ENCODE peak calls at places on chromosomes 4 and X, in five cellular contexts. E is H1, V is GM23248, Y is left lung, P is tibial artery. K is an unnamed sample.

GRCh38 chrX:38882894-38883620 is 81.8 kb downstream of the MID1IP1 start:
- DNase-seq in V (peak), E (no peak), Y (peak), P (no peak), K (no peak)

GRCh38 chr4:176883681-176884418 is 91.1 kb upstream of the VEGFC start:
- DNase-seq in V (peak), Y (no peak), E (no peak), P (no peak), K (no peak)

GRCh38 chr4:128725405-128725804 is 84.1 kb upstream of the JADE1 start:
- DNase-seq in P (no peak), V (no peak), Y (no peak), E (no peak), K (no peak)

GRCh38 chr4:110945600-110945999 is 322.7 kb upstream of the PITX2 start:
- DNase-seq in V (no peak), E (no peak), Y (no peak), P (no peak), K (no peak)

GRCh38 chr4:136731025-136731424 is 801.3 kb downstream of the PCDH18 start:
- DNase-seq in V (no peak), E (no peak), P (no peak), Y (no peak), K (no peak)

GRCh38 chr4:116055857-116056827 is 942.7 kb upstream of the NDST4 start:
- DNase-seq in Y (no peak), V (peak), E (no peak), P (no peak), K (no peak)

GRCh38 chr4:37392540-37393255 is 148.2 kb downstream of the NWD2 start:
- DNase-seq in E (no peak), P (no peak), V (peak), Y (peak), K (no peak)

GRCh38 chr4:183995489-183996049 is 90.5 kb downstream of the STOX2 start:
- DNase-seq in E (no peak), P (no peak), Y (no peak), V (no peak), K (no peak)

GRCh38 chr4:119059221-119059620 is 76.4 kb upstream of the MYOZ2 start:
- DNase-seq in E (no peak), Y (no peak), P (no peak), V (no peak), K (no peak)

GRCh38 chrX:151741606-151742005 is 7.1 kb downstream of the CNGA2 start:
- DNase-seq in V (no peak), E (no peak), Y (no peak), P (no peak), K (no peak)

GRCh38 chr4:119652978-119653377 is 24.4 kb upstream of the PDE5A start:
- DNase-seq in Y (no peak), P (no peak), E (no peak), V (peak), K (no peak)

GRCh38 chr4:46648088-46648744 is 258.3 kb upstream of the GABRA2 start:
- DNase-seq in Y (no peak), E (peak), V (peak), P (no peak), K (no peak)

GRCh38 chrX:130174051-130174704 is 2.4 kb downstream of the RAB33A start:
- DNase-seq in Y (no peak), E (no peak), V (peak), P (peak), K (no peak)

GRCh38 chr4:10593130-10593529 is 91.4 kb downstream of the CLNK start:
- DNase-seq in P (no peak), E (no peak), V (no peak), Y (no peak), K (no peak)

GRCh38 chrX:40154229-40154852 is 56.6 kb upstream of the BCOR start:
- DNase-seq in V (peak), P (peak), E (no peak), Y (no peak), K (no peak)

GRCh38 chrX:140661657-140662056 is 47.9 kb upstream of the LINC00632 start:
- DNase-seq in Y (no peak), V (peak), P (no peak), E (no peak), K (no peak)

GRCh38 chr4:153439831-153440230 is 26.3 kb upstream of the TMEM131L start:
- DNase-seq in E (no peak), Y (no peak), V (no peak), P (no peak), K (no peak)

GRCh38 chrX:10457092-10457491 is 163.3 kb downstream of the MID1 start:
- DNase-seq in V (peak), E (no peak), P (no peak), Y (no peak), K (no peak)

GRCh38 chr4:52298444-52298843 is 247.3 kb downstream of the SPATA18 start:
- DNase-seq in P (no peak), Y (no peak), E (no peak), V (peak), K (no peak)

GRCh38 chr4:79132826-79133225 is 193.0 kb downstream of the NAA11 start:
- DNase-seq in Y (no peak), P (no peak), E (no peak), V (no peak), K (no peak)

GRCh38 chrX:57417827-57418226 is 131.3 kb downstream of the FAAH2 start:
- DNase-seq in P (no peak), E (no peak), Y (no peak), V (no peak), K (no peak)

GRCh38 chr4:13193662-13194061 is 290.5 kb downstream of the RAB28 start:
- DNase-seq in V (no peak), E (no peak), Y (no peak), P (no peak), K (no peak)

GRCh38 chr4:41715155-41715554 is 33.4 kb downstream of the PHOX2B start:
- DNase-seq in E (no peak), P (no peak), Y (no peak), V (no peak), K (no peak)

GRCh38 chr4:1945492-1945891 is 63.3 kb downstream of the NELFA start:
- DNase-seq in V (no peak), E (no peak), P (no peak), Y (no peak), K (no peak)

GRCh38 chr4:144575181-144575580 is 70.8 kb upstream of the HHIP start:
- DNase-seq in V (peak), E (no peak), Y (no peak), P (no peak), K (no peak)

GRCh38 chr4:95248713-95249401 is 299.9 kb downstream of the UNC5C start:
- DNase-seq in P (no peak), V (peak), Y (no peak), E (no peak), K (no peak)

GRCh38 chr4:93478805-93479204 is 349.7 kb upstream of the ATOH1 start:
- DNase-seq in Y (no peak), P (no peak), V (no peak), E (no peak), K (no peak)

GRCh38 chr4:61714387-61714890 is 514.3 kb downstream of the ADGRL3 start:
- DNase-seq in E (no peak), P (no peak), V (no peak), Y (no peak), K (no peak)

GRCh38 chr4:75992462-75992861 is 1.7 kb upstream of the SDAD1 start:
- DNase-seq in V (no peak), P (no peak), Y (no peak), E (no peak), K (no peak)

GRCh38 chr4:121228851-121229250 is 64.7 kb upstream of the TNIP3 start:
- DNase-seq in V (no peak), Y (no peak), P (no peak), E (no peak), K (no peak)

GRCh38 chrX:38804481-38805293 is 3.4 kb downstream of the MID1IP1 start:
- DNase-seq in V (peak), Y (peak), P (peak), E (no peak), K (peak)

GRCh38 chr4:185741795-185742194 is 70.2 kb downstream of the SORBS2 start:
- DNase-seq in P (no peak), V (no peak), E (no peak), Y (no peak), K (no peak)

GRCh38 chrX:28988246-28988645 is 401.0 kb downstream of the IL1RAPL1 start:
- DNase-seq in P (no peak), E (no peak), Y (no peak), V (no peak), K (no peak)

GRCh38 chrX:31547416-31547815 is 475.6 kb upstream of the FTHL17 start:
- DNase-seq in V (peak), P (no peak), E (no peak), Y (no peak), K (no peak)

GRCh38 chr4:108034560-108034959 is 44.9 kb downstream of the HADH start:
- DNase-seq in V (no peak), P (no peak), Y (no peak), E (no peak), K (no peak)

GRCh38 chrX:39848243-39848642 is 249.5 kb downstream of the BCOR start:
- DNase-seq in Y (no peak), E (no peak), V (no peak), P (no peak), K (no peak)

GRCh38 chrX:38458071-38458470 is 103.3 kb upstream of the TSPAN7 start:
- DNase-seq in P (no peak), V (no peak), Y (no peak), E (no peak), K (no peak)

GRCh38 chr4:88573995-88574394 is 18.3 kb upstream of the HERC3 start:
- DNase-seq in Y (no peak), P (no peak), V (peak), E (no peak), K (no peak)

DNA sequence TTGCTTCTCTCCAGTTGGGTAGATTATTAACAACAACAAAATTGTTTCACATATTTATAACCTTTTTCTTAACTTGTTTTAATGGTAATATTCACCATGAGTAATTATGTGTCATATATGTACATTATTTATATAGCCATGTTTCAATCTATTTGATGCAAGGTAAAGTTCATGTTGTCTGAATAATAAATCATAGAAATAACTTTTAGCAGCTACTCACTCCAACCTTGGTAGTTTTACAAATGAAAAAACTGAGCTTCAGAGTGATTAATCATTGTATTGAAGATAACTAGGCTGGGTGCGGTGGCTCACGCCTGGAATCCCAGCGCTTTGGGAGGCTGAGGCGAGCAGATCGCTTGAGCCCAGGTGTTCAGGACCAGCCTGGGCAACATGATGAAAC is 46.0 kb downstream of the TMA16 start:
- DNase-seq in Y (no peak), P (no peak), E (no peak), V (no peak), K (no peak)
- H3K27ac ChIP-seq in Y (no peak), P (peak), E (no peak), V (peak), K (no peak)

DNA sequence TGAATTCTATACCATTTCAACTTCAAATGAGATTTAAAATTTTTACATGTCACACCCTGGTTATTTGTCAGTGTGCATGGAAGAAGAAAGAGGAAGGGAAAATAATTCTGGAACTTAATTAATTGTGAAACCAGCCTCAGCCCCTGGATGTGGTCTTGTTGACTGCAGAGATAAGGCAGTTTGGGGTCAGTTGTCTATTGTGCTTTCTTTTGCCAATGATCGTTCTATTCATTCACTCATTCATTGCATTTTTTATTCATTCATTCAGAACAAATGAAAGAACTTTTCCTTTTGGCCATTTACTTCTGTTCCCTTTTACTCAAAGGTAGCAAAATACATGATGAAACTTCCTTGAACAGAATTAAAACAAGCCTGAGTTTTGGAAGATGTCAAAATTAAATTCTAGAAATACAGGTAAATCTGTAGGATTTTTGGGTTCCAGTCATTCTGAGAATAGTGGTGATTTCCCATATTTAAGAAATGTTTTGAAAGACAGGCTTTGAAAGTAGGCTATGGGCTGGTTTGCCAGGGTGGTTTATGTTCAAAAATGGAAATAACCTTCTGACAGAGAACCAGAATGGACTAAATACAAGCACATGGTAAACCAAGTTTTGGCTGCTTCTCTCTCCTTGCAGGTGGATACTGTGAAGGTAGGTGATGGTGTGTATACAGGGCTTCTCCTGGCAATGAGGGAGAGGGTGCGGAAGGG is 35.7 kb downstream of the PARM1 start:
- DNase-seq in P (no peak), E (no peak), V (no peak), Y (no peak), K (no peak)
- H3K27ac ChIP-seq in P (peak), E (no peak), V (no peak), Y (no peak), K (no peak)

DNA sequence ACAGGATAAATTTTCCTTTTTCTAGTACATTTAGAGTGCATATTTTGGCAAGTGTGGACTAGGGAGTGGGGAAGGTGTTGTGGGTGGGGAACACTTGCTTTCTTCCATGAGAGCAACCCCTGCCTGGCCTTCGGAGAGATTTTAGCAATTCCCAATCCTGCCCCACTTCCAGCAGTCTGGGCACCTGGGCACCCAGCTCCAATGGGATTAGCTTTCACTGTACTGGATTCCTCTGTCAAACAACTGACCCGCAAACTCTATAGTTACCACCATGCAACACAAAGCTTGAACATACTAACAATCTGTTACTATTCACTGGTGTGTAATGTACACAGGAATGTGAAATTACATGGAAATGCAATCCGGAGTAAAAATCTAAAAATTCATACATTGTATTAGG is 50.3 kb downstream of the SH3RF1 start:
- DNase-seq in V (no peak), Y (no peak), P (no peak), E (no peak), K (no peak)
- H3K27ac ChIP-seq in V (no peak), Y (no peak), P (no peak), E (no peak), K (no peak)

GRCh38 chr4:6270691-6271121 is 1.1 kb downstream of the WFS1 start:
- DNase-seq in P (no peak), V (peak), E (no peak), Y (no peak), K (no peak)

GRCh38 chr4:6269651-6270511 is at the start of gene WFS1:
- DNase-seq in E (peak), V (peak), Y (peak), P (peak), K (peak)

GRCh38 chr4:6269400-6269650 is 325 bp upstream of the WFS1 start:
- DNase-seq in P (no peak), V (no peak), Y (no peak), E (no peak), K (no peak)

GRCh38 chr4:6267573-6267972 is 2.1 kb upstream of the WFS1 start:
- DNase-seq in E (no peak), V (no peak), Y (no peak), P (no peak), K (no peak)

GRCh38 chr4:6268650-6269399 is 825 bp upstream of the WFS1 start:
- DNase-seq in E (no peak), Y (no peak), V (no peak), P (no peak), K (no peak)
- H3K27ac ChIP-seq in E (no peak), Y (no peak), V (no peak), P (peak), K (peak)

GRCh38 chr4:15832523-15833451 is 54.7 kb downstream of the CD38 start:
- DNase-seq in V (no peak), P (no peak), Y (no peak), E (no peak), K (no peak)
- H3K27ac ChIP-seq in V (no peak), P (peak), Y (no peak), E (no peak), K (no peak)

DNA sequence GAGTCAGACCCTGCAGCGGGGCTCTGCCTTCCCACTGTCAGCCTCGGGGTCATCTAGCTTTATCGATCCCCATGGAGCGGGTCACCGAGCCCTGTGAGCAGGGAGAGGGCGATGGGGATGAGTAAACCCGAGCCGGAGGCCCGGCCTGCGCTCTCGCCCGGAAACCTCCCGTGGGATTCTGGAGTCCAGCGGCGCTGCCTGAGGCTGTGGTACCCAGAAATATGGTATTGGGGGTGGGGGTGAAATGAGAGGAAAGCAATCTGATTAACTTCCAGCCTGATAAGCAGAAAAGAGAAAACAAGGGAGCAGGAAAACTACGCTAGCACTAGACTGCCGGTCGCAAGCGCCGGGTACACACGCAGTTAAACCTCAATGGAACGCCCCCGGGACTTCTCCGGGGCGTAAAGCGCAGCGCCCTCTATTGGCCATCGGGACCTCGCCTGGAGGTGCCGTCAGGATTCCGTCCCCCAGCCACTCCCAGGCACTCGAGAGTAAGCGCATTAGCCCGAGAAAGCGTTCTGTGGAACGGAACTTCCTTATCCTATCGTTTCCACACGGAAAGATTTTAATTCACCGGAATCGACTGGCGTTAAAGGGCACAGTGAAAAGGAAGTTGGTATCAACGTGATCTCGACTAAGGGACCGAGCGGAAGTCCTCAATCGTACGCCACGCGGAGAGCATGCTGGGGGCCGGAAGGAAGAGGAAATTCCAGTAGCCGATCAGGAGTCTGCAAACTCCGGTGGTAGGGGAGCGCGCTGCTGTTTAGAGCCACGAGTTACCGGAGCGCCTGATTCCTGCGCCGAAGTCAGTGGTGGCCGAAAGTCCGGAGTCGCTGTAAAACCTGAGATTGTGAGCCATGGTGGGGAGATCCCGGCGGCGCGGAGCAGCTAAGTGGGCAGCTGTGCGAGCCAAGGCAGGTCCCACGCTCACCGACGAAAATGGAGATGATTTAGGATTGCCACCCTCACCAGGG is at the start of gene UTP3:
- DNase-seq in E (peak), P (peak), Y (peak), V (peak), K (peak)
- H3K27ac ChIP-seq in E (peak), P (peak), Y (peak), V (peak), K (peak)

GRCh38 chr4:84968936-84969335 is 2.4 kb upstream of the WDFY3 start:
- DNase-seq in V (no peak), P (no peak), Y (no peak), E (no peak), K (no peak)

GRCh38 chr4:84965558-84966381 is 720 bp downstream of the WDFY3 start:
- DNase-seq in P (peak), Y (peak), V (peak), E (no peak), K (peak)

GRCh38 chr4:84967292-84967651 is 782 bp upstream of the WDFY3 start:
- DNase-seq in Y (no peak), E (no peak), V (peak), P (no peak), K (no peak)

GRCh38 chr4:84964995-84965557 is 1.4 kb downstream of the WDFY3 start:
- DNase-seq in E (no peak), P (no peak), Y (no peak), V (peak), K (no peak)

DNA sequence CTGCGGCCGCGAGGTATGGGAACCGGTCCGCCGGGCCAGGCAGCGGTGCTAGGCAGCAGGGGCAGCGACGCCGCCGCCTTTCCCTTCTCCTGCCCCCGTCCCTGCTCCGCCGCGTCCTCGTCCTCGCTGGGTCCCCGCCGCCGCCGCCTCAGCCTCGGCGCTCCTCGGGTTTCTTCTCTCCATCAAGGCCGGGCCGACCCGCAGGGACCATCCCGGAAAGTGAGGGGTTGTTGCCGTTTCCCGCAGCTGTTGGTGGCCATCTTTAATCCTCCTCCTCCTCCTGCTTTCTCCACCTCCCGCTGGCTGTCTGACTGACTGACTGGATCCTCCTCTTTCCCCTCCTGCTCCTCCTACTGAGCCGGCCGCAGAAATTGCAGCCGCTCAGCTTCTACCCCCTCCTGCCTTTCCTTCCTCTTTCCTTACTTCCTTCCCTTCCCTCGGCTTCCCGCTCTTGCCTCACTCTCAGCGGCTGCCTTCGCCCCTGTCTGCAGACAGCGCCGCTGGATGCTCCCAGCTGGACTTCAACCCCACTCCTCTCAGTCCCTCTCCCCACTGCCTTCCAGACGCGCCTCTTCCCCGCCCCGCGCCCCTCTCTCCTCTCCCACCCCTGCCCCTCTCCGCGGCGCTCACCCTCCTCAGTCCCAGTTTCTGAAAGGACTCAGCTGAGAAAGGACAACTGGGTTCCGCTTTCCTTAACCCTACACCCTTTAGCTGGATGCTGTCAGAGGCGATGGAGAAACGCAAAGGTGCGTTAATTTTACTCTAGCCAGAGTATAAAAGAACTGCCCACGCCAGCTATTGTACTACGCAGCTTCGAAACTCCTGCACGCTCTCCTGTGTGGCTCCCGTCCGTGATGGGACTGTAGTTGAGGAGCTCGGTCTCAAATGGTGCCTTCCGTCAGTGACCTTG is at the start of gene WDFY3:
- DNase-seq in P (peak), Y (peak), V (peak), E (peak), K (peak)
- H3K27ac ChIP-seq in P (peak), Y (peak), V (peak), E (peak), K (peak)

K was measured in substantia nigra.